ENCODE peak calls at places on chromosomes 2 and 18, in seven cellular contexts. A, P, E, R, S, Q and V are unnamed samples.

GRCh38 chr2:211035548-211036185 is 479.3 kb downstream of the CPS1 start:
- DNase-seq in S (no peak), P (peak), Q (no peak), E (no peak), R (no peak), A (peak), V (no peak)

GRCh38 chr18:2805970-2806943 is 40.5 kb upstream of the EMILIN2 start:
- DNase-seq in Q (no peak), E (no peak), P (peak), R (no peak), S (no peak), A (no peak), V (no peak)

GRCh38 chr18:40852406-40852805 is 1102.6 kb upstream of the PIK3C3 start:
- DNase-seq in E (no peak), S (no peak), A (no peak), Q (no peak), P (no peak), R (no peak), V (no peak)

GRCh38 chr2:109463891-109464290 is 149.9 kb downstream of the SEPTIN10 start:
- DNase-seq in A (no peak), E (no peak), S (no peak), Q (no peak), R (no peak), P (no peak), V (no peak)

GRCh38 chr2:45008296-45009129 is 739 bp downstream of the SIX2 start:
- DNase-seq in E (peak), Q (no peak), R (no peak), P (no peak), S (no peak), A (no peak), V (no peak)

GRCh38 chr2:5230879-5231278 is 461.3 kb upstream of the SOX11 start:
- DNase-seq in Q (no peak), R (no peak), E (no peak), A (no peak), P (no peak), S (no peak), V (no peak)

GRCh38 chr2:16664052-16664731 is 1.4 kb downstream of the CYRIA start:
- DNase-seq in S (no peak), Q (peak), R (no peak), P (peak), E (no peak), A (peak), V (no peak)

GRCh38 chr2:88350641-88351601 is 101.6 kb downstream of the FOXI3 start:
- DNase-seq in P (peak), Q (no peak), S (peak), A (peak), R (peak), E (peak), V (peak)

GRCh38 chr2:203808041-203808750 is 59.4 kb upstream of the CTLA4 start:
- DNase-seq in R (no peak), E (no peak), A (no peak), S (no peak), Q (no peak), P (peak), V (no peak)

GRCh38 chr18:51617572-51618260 is 420.2 kb upstream of the MEX3C start:
- DNase-seq in E (no peak), S (no peak), Q (no peak), A (peak), P (no peak), R (no peak), V (no peak)

GRCh38 chr2:949384-949893 is 1.2 kb upstream of the SNTG2 start:
- DNase-seq in E (no peak), R (no peak), A (no peak), S (no peak), P (no peak), Q (no peak), V (no peak)

GRCh38 chr2:138979131-138979530 is 198.9 kb upstream of the NXPH2 start:
- DNase-seq in E (no peak), S (no peak), P (no peak), Q (no peak), R (no peak), A (no peak), V (no peak)

GRCh38 chr2:37786854-37787253 is 115.4 kb upstream of the CDC42EP3 start:
- DNase-seq in R (no peak), E (no peak), A (peak), S (no peak), P (no peak), Q (peak), V (no peak)

GRCh38 chr18:32911660-32912284 is 138.9 kb upstream of the KLHL14 start:
- DNase-seq in Q (no peak), S (no peak), R (no peak), A (no peak), E (no peak), P (peak), V (no peak)

GRCh38 chr2:48419884-48420511 is 110.0 kb upstream of the STON1 start:
- DNase-seq in R (no peak), Q (no peak), E (no peak), S (peak), P (no peak), A (no peak), V (no peak)

GRCh38 chr2:222398446-222398885 is 25.9 kb upstream of the SGPP2 start:
- DNase-seq in E (no peak), P (no peak), A (no peak), S (no peak), R (no peak), Q (no peak), V (no peak)

GRCh38 chr2:56500317-56500716 is 316.5 kb downstream of the CCDC85A start:
- DNase-seq in E (no peak), P (no peak), Q (no peak), A (no peak), S (no peak), R (no peak), V (no peak)

GRCh38 chr18:13513015-13513414 is 213.3 kb downstream of the FAM210A start:
- DNase-seq in S (no peak), Q (peak), E (no peak), P (no peak), A (no peak), R (peak), V (no peak)

GRCh38 chr2:71150082-71150816 is 19.8 kb downstream of the MPHOSPH10 start:
- DNase-seq in Q (no peak), R (no peak), E (no peak), S (no peak), P (no peak), A (no peak), V (no peak)

GRCh38 chr2:1721706-1722483 is 22.4 kb downstream of the PXDN start:
- DNase-seq in Q (no peak), P (peak), S (no peak), R (no peak), A (no peak), E (no peak), V (no peak)

GRCh38 chr2:230202430-230203109 is 17.2 kb downstream of the SP110 start:
- DNase-seq in S (no peak), Q (no peak), R (no peak), E (peak), P (no peak), A (no peak), V (no peak)

GRCh38 chr2:44324971-44325426 is 36.3 kb downstream of the PREPL start:
- DNase-seq in P (peak), R (no peak), Q (no peak), E (no peak), A (no peak), S (peak), V (no peak)

GRCh38 chr2:177169810-177170514 is 42.6 kb upstream of the HNRNPA3 start:
- DNase-seq in E (no peak), A (no peak), S (no peak), Q (no peak), P (no peak), R (no peak), V (peak)

GRCh38 chr18:48441405-48441881 is 32.3 kb upstream of the ZBTB7C start:
- DNase-seq in A (no peak), E (no peak), S (peak), P (peak), R (no peak), Q (peak), V (no peak)

GRCh38 chr2:176188969-176189665 is 649 bp downstream of the HOXD1 start:
- DNase-seq in A (no peak), Q (no peak), E (no peak), S (no peak), P (no peak), R (no peak), V (no peak)

GRCh38 chr2:45852450-45853150 is 201.1 kb downstream of the PRKCE start:
- DNase-seq in S (no peak), A (no peak), R (no peak), P (no peak), Q (no peak), E (no peak), V (no peak)

GRCh38 chr18:22254088-22254487 is 84.7 kb downstream of the GATA6 start:
- DNase-seq in R (no peak), A (no peak), S (no peak), E (peak), Q (no peak), P (no peak), V (no peak)

GRCh38 chr18:22253156-22253555 is 83.8 kb downstream of the GATA6 start:
- DNase-seq in S (no peak), E (no peak), Q (no peak), A (no peak), R (no peak), P (no peak), V (no peak)

GRCh38 chr18:22250026-22250425 is 80.6 kb downstream of the GATA6 start:
- DNase-seq in A (no peak), Q (no peak), P (no peak), R (no peak), E (no peak), S (no peak), V (no peak)

GRCh38 chr18:22253676-22254075 is 84.3 kb downstream of the GATA6 start:
- DNase-seq in R (no peak), S (no peak), P (no peak), E (no peak), Q (no peak), A (no peak), V (no peak)

DNA sequence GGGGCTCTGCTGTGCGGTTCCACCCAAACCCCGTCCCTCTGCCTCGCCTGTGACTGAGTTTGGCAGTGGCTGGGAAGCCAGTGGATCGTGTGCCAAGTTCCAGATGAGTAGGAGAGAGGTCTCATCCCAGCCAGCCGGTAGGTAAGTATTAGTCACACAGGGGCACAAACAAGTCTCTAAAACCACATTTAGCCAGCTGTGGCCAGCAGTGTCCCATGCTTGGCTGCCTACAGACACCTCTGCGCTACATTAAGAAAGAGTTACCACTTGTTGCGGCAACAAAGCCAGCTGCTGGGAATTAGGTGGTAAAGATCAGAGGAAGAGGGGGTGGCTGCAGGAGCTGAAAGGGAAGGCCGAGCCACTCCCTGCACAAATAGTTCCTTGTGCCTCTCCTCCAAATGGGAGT is 81.2 kb downstream of the GATA6 start:
- DNase-seq in A (no peak), S (no peak), Q (no peak), E (peak), R (no peak), P (peak), V (no peak)
- TF ChIP-seq CTCF in A (no peak), S (no peak), Q (no peak), E (no peak), R (no peak), P (no peak), V (no peak)

DNA sequence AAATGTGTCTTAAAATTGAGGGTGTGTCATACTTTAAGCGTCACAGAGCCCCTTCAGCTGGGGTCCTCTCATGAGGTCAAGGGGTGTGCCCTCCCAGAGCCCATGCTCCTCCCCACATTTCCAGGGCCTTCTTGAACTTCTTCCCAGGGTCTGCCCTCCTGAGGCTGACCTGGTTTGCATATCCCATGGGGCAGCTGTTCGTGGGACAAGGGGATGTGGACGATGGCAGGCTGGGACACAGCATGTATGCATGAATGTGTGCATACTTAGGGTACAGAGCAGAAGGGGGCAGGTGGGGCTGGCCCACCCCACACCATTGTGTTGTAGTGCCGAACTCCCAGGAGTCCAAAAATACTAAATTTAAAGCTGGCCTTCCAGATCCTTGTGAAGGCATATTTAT is 46.2 kb upstream of the TAF1B start:
- DNase-seq in A (no peak), S (no peak), E (no peak), R (no peak), Q (no peak), P (no peak), V (no peak)
- H3K4me3 ChIP-seq in A (no peak), S (no peak), E (no peak), R (no peak), Q (no peak), P (no peak), V (no peak)

DNA sequence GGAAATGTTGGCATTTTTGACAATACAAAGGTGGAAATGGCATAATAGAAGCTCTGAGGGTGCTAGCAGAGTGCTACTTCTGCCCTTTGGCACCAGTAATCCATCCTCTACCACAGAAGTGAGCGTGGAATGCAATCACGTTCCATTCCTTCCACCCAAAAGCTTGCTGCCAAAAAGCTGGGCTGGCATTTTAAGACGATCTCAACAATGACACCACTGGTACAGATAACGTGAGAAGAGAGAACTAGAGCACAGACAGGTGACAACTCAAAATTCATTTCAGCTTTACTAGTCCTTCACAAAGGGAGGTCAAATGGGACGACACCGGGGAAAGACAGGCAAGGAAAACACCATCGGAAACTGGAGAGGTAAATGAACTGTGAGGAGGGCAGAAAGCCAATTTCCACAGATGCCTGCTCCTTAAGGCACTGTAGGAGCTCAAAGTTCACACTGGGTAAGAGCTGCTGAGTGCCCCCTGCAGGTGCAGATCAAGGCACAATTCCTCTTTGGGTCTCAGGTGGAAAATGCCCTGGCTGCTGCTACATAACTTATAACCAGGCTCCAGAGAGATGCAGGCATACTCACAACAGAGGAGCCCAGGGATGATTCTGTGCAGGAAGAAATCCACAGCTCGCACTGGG is 50.7 kb upstream of the RNU4ATAC start:
- DNase-seq in S (no peak), E (peak), R (no peak), A (peak), Q (peak), P (peak), V (no peak)
- TF ChIP-seq CTCF in S (no peak), E (no peak), R (no peak), A (peak), Q (no peak), P (no peak), V (peak)

GRCh38 chr2:61470122-61470951 is 550 bp downstream of the USP34 start:
- DNase-seq in P (no peak), A (peak), S (peak), Q (peak), E (peak), R (peak), V (peak)
- H3K4me3 ChIP-seq in P (peak), A (peak), S (peak), Q (peak), E (peak), R (peak), V (peak)

GRCh38 chr2:190333928-190334327 is 9.5 kb upstream of the INPP1 start:
- DNase-seq in S (no peak), E (no peak), R (no peak), Q (no peak), P (no peak), A (no peak), V (no peak)

GRCh38 chr2:190333395-190333794 is 10.0 kb upstream of the INPP1 start:
- DNase-seq in Q (no peak), R (no peak), E (no peak), P (no peak), S (no peak), A (no peak), V (no peak)

GRCh38 chr2:190327995-190328394 is 8.4 kb upstream of the HIBCH start:
- DNase-seq in R (no peak), S (no peak), A (no peak), P (no peak), E (no peak), Q (no peak), V (no peak)

GRCh38 chr2:190325588-190325987 is 6.0 kb upstream of the HIBCH start:
- DNase-seq in E (no peak), A (no peak), S (no peak), Q (no peak), P (no peak), R (no peak), V (no peak)

DNA sequence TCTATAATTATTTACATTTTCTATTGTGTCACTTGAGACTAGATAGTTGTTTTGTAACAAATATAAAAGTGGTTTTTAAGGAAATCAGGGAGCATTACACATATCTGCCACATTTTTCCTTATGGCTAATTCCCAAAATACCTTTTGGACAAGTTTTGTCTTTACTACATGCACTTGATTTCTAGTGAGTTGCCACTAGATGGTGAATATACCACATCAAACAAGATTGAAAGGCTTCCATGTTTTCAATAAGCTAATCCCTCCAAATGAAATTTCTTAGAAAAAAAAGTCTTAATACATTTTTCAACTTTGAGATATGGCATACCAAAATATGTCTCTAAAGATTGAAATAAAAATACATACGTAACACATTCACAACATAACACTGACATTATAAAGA is 9.1 kb upstream of the HIBCH start:
- DNase-seq in E (no peak), A (peak), S (no peak), Q (no peak), P (peak), R (no peak), V (no peak)
- TF ChIP-seq CTCF in E (no peak), A (peak), S (peak), Q (no peak), P (peak), R (no peak), V (no peak)

DNA sequence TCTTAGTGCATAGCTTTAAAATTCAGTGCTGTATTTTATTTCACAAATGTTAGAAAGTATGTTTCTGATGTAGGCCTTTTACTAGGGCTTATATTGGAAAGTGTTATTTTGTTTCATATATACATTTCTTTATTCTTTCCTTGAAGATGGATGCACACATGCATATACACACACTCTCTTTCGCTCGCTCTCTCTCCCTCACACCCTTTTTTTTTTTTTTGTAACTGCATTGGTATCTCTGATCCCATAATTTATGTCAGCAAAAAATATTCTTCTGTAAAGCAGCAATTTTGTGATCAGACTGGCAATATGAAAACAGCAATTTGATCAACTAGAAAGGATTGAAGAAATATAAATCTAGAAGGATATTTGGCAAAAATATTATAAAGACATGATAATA is 2.0 kb downstream of the MBD5 start:
- DNase-seq in R (no peak), S (no peak), Q (no peak), P (no peak), E (no peak), A (no peak), V (no peak)
- H3K4me3 ChIP-seq in R (no peak), S (peak), Q (no peak), P (peak), E (no peak), A (no peak), V (peak)

DNA sequence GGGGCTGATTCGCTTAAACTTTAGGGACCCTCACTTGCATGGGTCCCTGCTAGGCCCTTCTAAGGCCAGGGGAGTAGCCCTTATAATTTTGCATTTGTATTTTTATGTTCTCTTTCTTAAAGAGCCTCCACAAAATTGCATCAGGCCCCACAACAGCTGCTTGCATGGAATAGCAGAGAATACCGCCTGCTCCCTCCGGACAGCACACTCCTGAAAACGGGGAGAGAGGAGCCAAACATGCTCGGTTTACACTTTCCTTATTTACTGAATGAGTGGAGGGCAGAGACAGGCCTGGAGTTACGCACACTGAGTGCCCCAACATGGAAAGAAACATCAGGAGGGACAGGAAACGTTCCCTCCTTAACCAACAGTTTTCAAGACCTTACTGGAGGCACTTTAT is 132.2 kb downstream of the ANTXR1 start:
- DNase-seq in P (no peak), R (no peak), S (no peak), E (no peak), A (no peak), Q (no peak), V (no peak)
- TF ChIP-seq CTCF in P (no peak), R (no peak), S (no peak), E (no peak), A (no peak), Q (no peak), V (no peak)

GRCh38 chr2:54904836-54905235 is 145.4 kb downstream of the RTN4 start:
- DNase-seq in S (no peak), E (peak), P (no peak), R (no peak), Q (peak), A (no peak), V (no peak)
- H3K4me3 ChIP-seq in S (no peak), E (no peak), P (no peak), R (no peak), Q (peak), A (no peak), V (no peak)

GRCh38 chr2:60152226-60152833 is 401.1 kb downstream of the BCL11A start:
- DNase-seq in P (peak), E (no peak), A (peak), S (no peak), R (peak), Q (no peak), V (no peak)
- TF ChIP-seq CTCF in P (peak), E (no peak), A (peak), S (peak), R (peak), Q (peak), V (peak)